ENCODE peak calls at places on chromosomes 16 and 17, in four cellular contexts. E is breast epithelium, U is endothelial cell of umbilical vein, G is A549. N is an unnamed sample.

GRCh38 chr17:37294888-37295287 is 80.9 kb upstream of the C17orf78 start:
- DNase-seq in G (no peak), E (no peak), U (peak), N (no peak)

GRCh38 chr16:85350973-85351372 is 238.7 kb upstream of the CIBAR2 start:
- DNase-seq in U (peak), E (peak), G (peak), N (peak)

GRCh38 chr16:71254832-71255560 is 24.5 kb upstream of the HYDIN start:
- DNase-seq in E (no peak), U (no peak), G (no peak), N (no peak)

GRCh38 chr16:31198207-31198882 is 4.2 kb downstream of the PYCARD start:
- DNase-seq in U (no peak), G (no peak), E (no peak), N (no peak)

GRCh38 chr17:60968266-60968665 is 290.6 kb downstream of the BCAS3 start:
- DNase-seq in G (no peak), E (no peak), U (no peak), N (no peak)

GRCh38 chr17:31321481-31321880 is at the start of gene EVI2A:
- DNase-seq in U (peak), G (no peak), E (no peak), N (no peak)

GRCh38 chr16:88047462-88047861 is 96.2 kb downstream of the BANP start:
- DNase-seq in E (no peak), U (no peak), G (no peak), N (no peak)

GRCh38 chr17:21025446-21025845 is 17.4 kb downstream of the USP22 start:
- DNase-seq in G (no peak), E (no peak), U (no peak), N (no peak)

GRCh38 chr16:10950393-10950792 is 6.0 kb downstream of the CLEC16A start:
- DNase-seq in E (no peak), U (no peak), G (no peak), N (no peak)

GRCh38 chr17:43019418-43019817 is 2.8 kb downstream of the VAT1 start:
- DNase-seq in E (no peak), U (no peak), G (no peak), N (no peak)

GRCh38 chr17:50173335-50173941 is 7.6 kb downstream of the SGCA start:
- DNase-seq in G (peak), E (no peak), U (peak), N (no peak)

GRCh38 chr17:37737971-37738370 is 6.9 kb downstream of the HNF1B start:
- DNase-seq in G (no peak), U (no peak), E (no peak), N (no peak)

GRCh38 chr16:30903002-30903401 is 6.6 kb downstream of the CTF1 start:
- DNase-seq in G (no peak), U (no peak), E (no peak), N (no peak)

GRCh38 chr17:39134878-39135277 is 16.6 kb downstream of the PLXDC1 start:
- DNase-seq in U (no peak), G (no peak), E (no peak), N (no peak)

GRCh38 chr17:39306028-39306427 is 80.3 kb upstream of the STAC2 start:
- DNase-seq in U (no peak), E (no peak), G (no peak), N (no peak)

GRCh38 chr17:62322313-62322712 is 58.0 kb upstream of the EFCAB3 start:
- DNase-seq in G (no peak), E (no peak), U (no peak), N (no peak)

GRCh38 chr17:31499771-31500554 is 108.5 kb downstream of the RAB11FIP4 start:
- DNase-seq in E (peak), U (no peak), G (no peak), N (no peak)

GRCh38 chr17:40076101-40076498 is 13.3 kb downstream of the THRA start:
- DNase-seq in G (no peak), E (no peak), U (no peak), N (no peak)

GRCh38 chr16:58041628-58041955 is 16.0 kb downstream of the MMP15 start:
- DNase-seq in E (no peak), U (no peak), G (no peak), N (no peak)

GRCh38 chr17:54900457-54901229 is at the start of gene TOM1L1:
- DNase-seq in G (peak), U (no peak), E (peak), N (peak)

GRCh38 chr16:54447606-54448440 is 161.2 kb upstream of the IRX3 start:
- DNase-seq in E (no peak), G (peak), U (no peak), N (no peak)

GRCh38 chr17:58995247-58995940 is 111.3 kb downstream of the TRIM37 start:
- DNase-seq in E (no peak), G (no peak), U (no peak), N (no peak)

GRCh38 chr17:72426948-72427760 is 306.3 kb downstream of the SOX9 start:
- DNase-seq in E (no peak), U (no peak), G (no peak), N (no peak)

GRCh38 chr16:84631153-84631466 is 13.2 kb upstream of the COTL1 start:
- DNase-seq in G (no peak), U (no peak), E (no peak), N (no peak)

GRCh38 chr16:79658301-79659001 is 57.9 kb upstream of the MAF start:
- DNase-seq in G (peak), E (peak), U (no peak), N (peak)

GRCh38 chr16:57069053-57069452 is 23.3 kb upstream of the CPNE2 start:
- DNase-seq in E (no peak), G (no peak), U (no peak), N (no peak)

GRCh38 chr17:18217412-18218015 is 7.9 kb upstream of the LLGL1 start:
- DNase-seq in U (peak), E (peak), G (peak), N (peak)

GRCh38 chr16:4624827-4625616 is 396 bp downstream of the MGRN1 start:
- DNase-seq in G (no peak), E (peak), U (peak), N (no peak)

GRCh38 chr16:69837380-69837779 is 75.2 kb downstream of the WWP2 start:
- DNase-seq in E (no peak), G (no peak), U (no peak), N (no peak)

GRCh38 chr16:69838417-69838990 is 76.4 kb downstream of the WWP2 start:
- DNase-seq in G (no peak), U (peak), E (no peak), N (no peak)

GRCh38 chr16:69839798-69840409 is 77.8 kb downstream of the WWP2 start:
- DNase-seq in E (peak), U (peak), G (no peak), N (peak)

GRCh38 chr16:69840975-69841374 is 78.8 kb downstream of the WWP2 start:
- DNase-seq in G (no peak), E (no peak), U (peak), N (no peak)

GRCh38 chr16:69839240-69839688 is 77.1 kb downstream of the WWP2 start:
- DNase-seq in U (no peak), E (no peak), G (no peak), N (no peak)
- TF ChIP-seq POLR2A in U (no peak), E (no peak), G (no peak), N (no peak)

GRCh38 chr17:82913304-82914043 is 73.7 kb upstream of the ZNF750 start:
- DNase-seq in U (peak), G (peak), E (no peak), N (no peak)
- TF ChIP-seq CTCF in U (peak), G (peak), E (no peak), N (no peak)

DNA sequence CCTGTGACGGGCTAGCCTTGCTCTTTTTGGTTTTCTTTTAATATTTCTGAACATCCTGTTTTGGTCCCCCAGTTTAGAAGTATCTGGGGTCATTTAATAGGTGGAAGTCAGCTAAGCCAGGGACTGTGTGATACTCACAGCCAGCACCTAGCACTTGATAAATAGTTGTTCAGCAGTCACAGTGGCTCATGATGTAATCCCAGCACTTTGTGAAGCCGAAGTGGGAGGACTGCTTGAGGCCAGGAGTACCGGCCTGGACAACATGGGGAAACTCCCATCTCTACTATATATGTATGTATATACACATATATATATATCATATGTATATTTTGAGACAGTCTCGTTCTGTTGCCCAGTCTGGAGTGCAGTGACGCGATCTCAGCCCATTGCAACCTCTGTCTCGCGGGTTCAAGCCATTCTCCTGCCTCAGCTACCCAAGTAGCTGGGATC is 1.8 kb upstream of the ZNRF1 start:
- DNase-seq in G (no peak), E (no peak), U (no peak), N (no peak)
- TF ChIP-seq POLR2A in G (no peak), E (no peak), U (no peak), N (no peak)

GRCh38 chr17:63622571-63623390 is 564 bp downstream of the MAP3K3 start:
- DNase-seq in E (peak), U (peak), G (peak), N (peak)

GRCh38 chr17:63623786-63624185 is 1.6 kb downstream of the MAP3K3 start:
- DNase-seq in E (no peak), U (peak), G (no peak), N (no peak)

GRCh38 chr17:63626551-63627228 is 4.5 kb downstream of the MAP3K3 start:
- DNase-seq in U (peak), G (no peak), E (no peak), N (no peak)

GRCh38 chr17:63621229-63621683 is 961 bp upstream of the MAP3K3 start:
- DNase-seq in E (no peak), G (no peak), U (no peak), N (no peak)

DNA sequence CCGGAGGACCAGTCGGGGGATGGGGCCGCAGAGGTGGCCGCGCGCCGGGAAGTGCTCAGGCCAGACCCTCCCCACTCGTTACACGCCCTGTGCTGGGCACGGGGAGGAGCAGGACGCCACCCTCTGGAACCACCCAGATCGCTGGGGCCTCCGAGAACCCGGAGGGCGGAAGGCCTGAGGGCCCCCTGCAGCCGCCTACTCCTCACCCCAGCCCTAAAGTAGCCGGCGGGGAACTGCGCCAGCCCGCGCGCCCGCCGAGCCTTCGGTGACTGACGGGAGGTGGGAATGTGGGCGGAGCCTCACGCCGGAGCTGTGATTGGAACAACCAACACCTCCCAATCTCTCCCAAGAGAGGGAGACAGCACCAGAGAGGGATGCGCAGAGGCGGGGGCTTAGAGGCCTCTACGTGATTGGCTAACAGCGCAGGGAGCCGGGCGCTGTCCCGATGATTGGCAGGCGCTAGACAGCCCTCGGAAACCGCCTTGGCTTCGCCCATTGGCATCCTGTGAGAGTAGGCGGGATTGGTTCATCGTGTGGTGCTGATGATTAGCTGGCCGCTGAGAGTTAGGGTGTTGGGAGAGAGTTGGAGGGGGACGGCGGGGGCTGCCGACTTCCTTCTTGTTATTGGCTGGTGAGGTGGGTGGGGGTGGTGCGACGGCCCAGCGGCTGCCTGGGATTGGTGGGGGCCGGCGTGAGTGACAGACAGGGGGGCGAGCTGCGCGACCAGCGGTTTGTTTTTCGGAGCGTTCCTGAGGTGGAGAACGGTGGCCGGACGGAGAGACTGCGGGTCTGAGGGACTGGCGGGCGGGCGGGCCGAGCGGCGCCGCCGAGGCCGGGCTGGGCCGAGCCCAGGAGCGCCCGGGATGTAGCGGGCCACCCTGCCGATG is at the start of gene MAP3K3:
- DNase-seq in U (peak), E (peak), G (peak), N (peak)
- TF ChIP-seq CTCF in U (no peak), E (no peak), G (no peak), N (no peak)

DNA sequence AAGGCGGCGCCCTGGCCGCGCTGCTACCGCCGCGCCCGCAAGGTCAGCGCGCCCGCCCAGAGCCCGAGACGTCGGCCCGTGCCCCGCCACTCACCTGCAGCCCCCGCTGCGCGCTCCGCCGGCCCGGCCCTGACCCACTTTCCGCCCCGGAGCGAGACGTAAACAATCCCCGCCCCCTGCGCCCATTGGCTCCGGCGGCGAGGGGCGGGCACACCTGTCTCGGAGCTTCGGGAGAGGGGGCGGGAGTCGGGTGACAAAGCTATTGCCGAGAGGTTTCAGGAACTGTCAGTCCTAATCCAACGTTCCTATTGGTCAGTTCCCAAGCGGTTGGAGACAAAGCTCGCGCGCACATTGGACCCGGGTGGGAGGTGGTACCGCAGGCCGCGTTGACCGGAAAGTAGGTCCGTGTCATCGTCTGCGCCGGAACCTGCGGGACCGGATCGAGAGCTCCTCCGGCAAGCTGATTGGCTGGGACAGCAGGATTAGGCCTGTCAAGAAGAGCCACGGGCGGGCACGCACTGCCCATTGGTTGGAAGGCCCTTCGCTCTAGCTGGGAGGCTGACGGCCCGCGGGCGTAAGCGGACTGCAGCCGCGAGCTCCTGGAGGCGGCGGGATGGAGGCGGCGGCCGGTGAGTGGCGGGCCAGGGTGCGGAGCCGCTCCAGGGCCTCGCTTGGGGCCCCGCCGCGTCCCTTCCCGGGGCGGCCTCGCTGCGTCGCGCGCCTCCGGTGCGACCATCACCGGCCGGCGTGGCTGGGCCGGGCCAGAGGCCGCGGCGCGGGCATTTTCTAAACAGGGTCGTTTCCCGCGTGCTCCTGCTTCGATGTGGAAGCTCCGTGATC is at the start of the genes NUBP2 and SPSB3:
- DNase-seq in G (peak), E (peak), U (peak), N (peak)
- TF ChIP-seq POLR2A in G (peak), E (no peak), U (peak), N (peak)

GRCh38 chr16:27639588-27640276 is 89.8 kb downstream of the KATNIP start:
- DNase-seq in G (peak), E (no peak), U (peak), N (peak)

GRCh38 chr16:27641260-27641659 is 91.3 kb downstream of the KATNIP start:
- DNase-seq in E (no peak), G (peak), U (no peak), N (no peak)

GRCh38 chr16:27644165-27644564 is 94.2 kb downstream of the KATNIP start:
- DNase-seq in U (no peak), E (no peak), G (no peak), N (no peak)

GRCh38 chr16:27640277-27640600 is 90.3 kb downstream of the KATNIP start:
- DNase-seq in G (no peak), E (peak), U (no peak), N (no peak)

GRCh38 chr16:27642753-27643152 is 92.8 kb downstream of the KATNIP start:
- DNase-seq in U (no peak), G (peak), E (no peak), N (no peak)
- TF ChIP-seq CTCF in U (peak), G (no peak), E (no peak), N (no peak)

DNA sequence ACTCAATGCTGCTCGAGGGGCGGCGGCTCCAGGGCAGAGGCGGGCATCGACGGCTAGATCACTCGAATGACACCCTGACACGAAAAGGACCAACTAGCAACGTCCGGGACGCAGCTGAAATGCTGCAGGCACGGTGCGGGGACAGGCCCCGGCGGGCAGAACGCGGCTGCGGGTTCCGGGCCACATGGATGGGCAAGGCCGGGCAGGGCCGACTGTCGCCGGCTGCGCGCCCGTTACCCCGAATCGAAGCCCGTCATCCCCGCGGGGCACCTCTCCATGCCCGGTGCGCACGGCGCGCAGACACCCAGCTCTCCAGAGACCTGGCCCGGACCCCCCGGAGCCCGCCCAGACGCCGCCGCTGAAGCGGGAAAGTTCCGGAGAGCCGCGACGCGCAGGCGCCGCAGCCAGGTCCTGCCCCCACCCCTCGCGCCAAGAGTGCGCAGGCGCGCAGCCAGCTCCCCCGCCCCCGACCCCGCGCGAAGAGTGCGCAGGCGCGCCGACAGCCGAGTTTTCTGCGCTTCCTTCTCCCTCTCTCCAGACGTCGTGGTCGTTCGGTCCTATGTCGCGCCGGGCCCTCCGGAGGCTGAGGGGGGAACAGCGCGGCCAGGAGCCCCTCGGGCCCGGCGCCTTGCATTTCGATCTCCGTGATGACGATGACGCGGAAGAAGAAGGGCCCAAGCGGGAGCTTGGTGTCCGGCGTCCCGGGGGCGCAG is at the start of gene TCF25:
- DNase-seq in U (peak), E (peak), G (peak), N (peak)
- TF ChIP-seq POLR2A in U (peak), E (peak), G (peak), N (peak)